ENCODE peak calls at places on chromosomes 7 and 10, in five cellular contexts. T, N, O, F and M are unnamed samples.

GRCh38 chr10:86073199-86073977 is 293.2 kb downstream of the GRID1 start:
- DNase-seq in T (no peak), N (no peak), O (no peak), F (no peak), M (no peak)

GRCh38 chr7:101418694-101419093 is 56.0 kb downstream of the COL26A1 start:
- DNase-seq in T (no peak), N (no peak), O (no peak), F (no peak), M (no peak)

GRCh38 chr7:138902156-138902555 is 79.0 kb downstream of the KIAA1549 start:
- DNase-seq in T (no peak), N (peak), O (no peak), F (no peak), M (no peak)

GRCh38 chr10:32972454-32972853 is 14.4 kb upstream of the ITGB1 start:
- DNase-seq in T (no peak), N (no peak), O (no peak), F (no peak), M (no peak)

GRCh38 chr7:36115448-36116321 is 37.4 kb upstream of the EEPD1 start:
- DNase-seq in T (no peak), N (peak), O (peak), F (peak), M (peak)

GRCh38 chr7:47460251-47460989 is 121.5 kb downstream of the TNS3 start:
- DNase-seq in T (no peak), N (no peak), O (no peak), F (no peak), M (no peak)

GRCh38 chr7:26664735-26665420 is 199.5 kb downstream of the SKAP2 start:
- DNase-seq in T (no peak), N (peak), O (no peak), F (peak), M (no peak)

GRCh38 chr10:88764110-88764509 is 4.3 kb downstream of the LIPN start:
- DNase-seq in T (no peak), N (no peak), O (no peak), F (no peak), M (no peak)

GRCh38 chr7:80277434-80278427 is 143.1 kb downstream of the GNAI1 start:
- DNase-seq in T (no peak), N (no peak), O (no peak), F (peak), M (peak)

GRCh38 chr7:5692845-5693278 is 88.6 kb downstream of the RNF216 start:
- DNase-seq in T (no peak), N (no peak), O (no peak), F (peak), M (peak)

GRCh38 chr10:48839809-48840679 is 99.6 kb downstream of the LRRC18 start:
- DNase-seq in T (no peak), N (no peak), O (no peak), F (no peak), M (no peak)

GRCh38 chr7:105637755-105638154 is 56.5 kb upstream of the EFCAB10 start:
- DNase-seq in T (no peak), N (no peak), O (no peak), F (peak), M (no peak)

GRCh38 chr7:95921543-95921942 is 149.2 kb downstream of the DYNC1I1 start:
- DNase-seq in T (no peak), N (no peak), O (no peak), F (peak), M (peak)

GRCh38 chr10:102791754-102792153 is 45.5 kb downstream of the CYP17A1 start:
- DNase-seq in T (no peak), N (no peak), O (no peak), F (no peak), M (no peak)

GRCh38 chr7:936131-937054 is 18.1 kb downstream of the ADAP1 start:
- DNase-seq in T (peak), N (peak), O (peak), F (peak), M (peak)

GRCh38 chr10:130455111-130455695 is 319.0 kb downstream of the GLRX3 start:
- DNase-seq in T (no peak), N (no peak), O (no peak), F (no peak), M (no peak)

GRCh38 chr7:139034855-139035587 is 821 bp downstream of the ZC3HAV1L start:
- DNase-seq in T (peak), N (peak), O (peak), F (peak), M (peak)

GRCh38 chr10:43229208-43230061 is 37.4 kb downstream of the RASGEF1A start:
- DNase-seq in T (peak), N (peak), O (peak), F (peak), M (no peak)